ENCODE peak calls at places on chromosomes 3 and 15, in four cellular contexts. H, O, L and N are unnamed samples.

GRCh38 chr15:85730001-85730820 is 64.5 kb downstream of the KLHL25 start:
- DNase-seq in H (peak; percentile 53), O (no peak), L (peak; percentile 64), N (peak; percentile 74)

GRCh38 chr3:179450321-179450720 is 949 bp downstream of the GNB4 start:
- DNase-seq in H (no peak), O (no peak), L (peak; percentile 21), N (peak; percentile 56)

GRCh38 chr3:135929670-135930069 is 35.9 kb upstream of the PPP2R3A start:
- DNase-seq in H (no peak), O (no peak), L (no peak), N (no peak)

GRCh38 chr3:12916159-12916558 is 74.8 kb upstream of the RPL32 start:
- DNase-seq in H (no peak), O (no peak), L (no peak), N (no peak)

GRCh38 chr15:51793521-51793920 is 35.9 kb upstream of the TMOD3 start:
- DNase-seq in H (no peak), O (no peak), L (no peak), N (peak; percentile 92)

GRCh38 chr15:45030743-45031142 is 7.7 kb downstream of the SORD start:
- DNase-seq in H (no peak), O (no peak), L (no peak), N (no peak)

GRCh38 chr3:116316781-116317180 is 128.5 kb downstream of the LSAMP start:
- DNase-seq in H (no peak), O (no peak), L (no peak), N (no peak)

GRCh38 chr3:37198996-37199395 is 24.6 kb upstream of the LRRFIP2 start:
- DNase-seq in H (no peak), O (no peak), L (no peak), N (no peak)

GRCh38 chr3:195259146-195259563 is 11.8 kb downstream of the XXYLT1 start:
- DNase-seq in H (no peak), O (no peak), L (peak; percentile 60), N (peak; percentile 69)

GRCh38 chr3:77906102-77906709 is 866.3 kb downstream of the ROBO2 start:
- DNase-seq in H (no peak), O (no peak), L (no peak), N (peak; percentile 49)

GRCh38 chr3:139281512-139282196 is 62.2 kb upstream of the MRPS22 start:
- DNase-seq in H (no peak), O (no peak), L (no peak), N (no peak)

GRCh38 chr3:124530916-124531315 is 199.3 kb upstream of the UMPS start:
- DNase-seq in H (no peak), O (no peak), L (no peak), N (no peak)

GRCh38 chr3:58858126-58858525 is 191.6 kb upstream of the FAM3D start:
- DNase-seq in H (no peak), O (no peak), L (no peak), N (no peak)

GRCh38 chr3:159619341-159619885 is 369.2 kb upstream of the IL12A start:
- DNase-seq in H (no peak), O (no peak), L (no peak), N (no peak)

GRCh38 chr3:85576091-85576690 is 617.4 kb downstream of the CADM2 start:
- DNase-seq in H (peak; percentile 44), O (no peak), L (peak; percentile 72), N (peak; percentile 61)

GRCh38 chr3:184611606-184612304 is 50.2 kb downstream of the EPHB3 start:
- DNase-seq in H (no peak), O (no peak), L (no peak), N (no peak)

GRCh38 chr15:55403531-55403930 is 4.6 kb downstream of the CCPG1 start:
- DNase-seq in H (peak; percentile 44), O (no peak), L (peak; percentile 79), N (peak; percentile 61)

GRCh38 chr3:43638594-43639447 is 17.0 kb upstream of the ANO10 start:
- DNase-seq in H (no peak), O (no peak), L (peak; percentile 92), N (peak; percentile 9)

GRCh38 chr3:12400795-12401194 is 83.5 kb upstream of the TSEN2 start:
- DNase-seq in H (no peak), O (no peak), L (no peak), N (peak; percentile 69)

GRCh38 chr3:79477242-79477641 is 290.6 kb downstream of the ROBO1 start:
- DNase-seq in H (no peak), O (no peak), L (no peak), N (no peak)

GRCh38 chr15:99568548-99569352 is 3.0 kb downstream of the MEF2A start:
- DNase-seq in H (no peak), O (no peak), L (peak; percentile 24), N (peak; percentile 26)

GRCh38 chr3:187518616-187519015 is 150.4 kb downstream of the RTP4 start:
- DNase-seq in H (no peak), O (no peak), L (no peak), N (no peak)

GRCh38 chr15:58492661-58493397 is 61.0 kb downstream of the LIPC start:
- DNase-seq in H (no peak), O (no peak), L (peak; percentile 68), N (no peak)

GRCh38 chr15:61083081-61083780 is 145.9 kb downstream of the RORA start:
- DNase-seq in H (no peak), O (no peak), L (no peak), N (no peak)

GRCh38 chr3:134904796-134905646 is 110.0 kb downstream of the EPHB1 start:
- DNase-seq in H (no peak), O (peak; percentile 55), L (no peak), N (no peak)

GRCh38 chr15:62337934-62338333 is 172.8 kb upstream of the C2CD4B start:
- DNase-seq in H (no peak), O (no peak), L (no peak), N (no peak)

GRCh38 chr3:19866751-19867347 is 67.2 kb downstream of the EFHB start:
- DNase-seq in H (peak; percentile 38), O (peak; percentile 19), L (peak; percentile 75), N (peak; percentile 63)

GRCh38 chr15:40050788-40051615 is 12.0 kb upstream of the SRP14 start:
- DNase-seq in H (no peak), O (no peak), L (peak; percentile 15), N (no peak)
- TF ChIP-seq MYC in H (no peak), O (no peak), L (no peak), N (no peak)

GRCh38 chr3:47418167-47419082 is 37.6 kb downstream of the PTPN23 start:
- DNase-seq in H (no peak), O (no peak), L (no peak), N (no peak)

GRCh38 chr3:47413751-47414150 is 32.9 kb downstream of the PTPN23 start:
- DNase-seq in H (no peak), O (no peak), L (no peak), N (no peak)

GRCh38 chr3:47414161-47414564 is 33.3 kb downstream of the PTPN23 start:
- DNase-seq in H (peak; percentile 38), O (no peak), L (no peak), N (no peak)

GRCh38 chr3:47414666-47415587 is 34.1 kb downstream of the PTPN23 start:
- DNase-seq in H (no peak), O (no peak), L (no peak), N (no peak)

GRCh38 chr3:47416041-47416440 is 35.2 kb downstream of the PTPN23 start:
- DNase-seq in H (no peak), O (no peak), L (no peak), N (no peak)
- H3K9ac ChIP-seq in H (no peak overlapping the region), O (no peak overlapping the region), L (no peak overlapping the region), N (no peak overlapping the region)

GRCh38 chr3:27720899-27721716 is 1.0 kb downstream of the EOMES start:
- DNase-seq in H (no peak), O (no peak), L (no peak), N (no peak)
- TF ChIP-seq EZH2 in H (peak; percentile 85), O (no peak), L (no peak), N (peak; percentile 76)

DNA sequence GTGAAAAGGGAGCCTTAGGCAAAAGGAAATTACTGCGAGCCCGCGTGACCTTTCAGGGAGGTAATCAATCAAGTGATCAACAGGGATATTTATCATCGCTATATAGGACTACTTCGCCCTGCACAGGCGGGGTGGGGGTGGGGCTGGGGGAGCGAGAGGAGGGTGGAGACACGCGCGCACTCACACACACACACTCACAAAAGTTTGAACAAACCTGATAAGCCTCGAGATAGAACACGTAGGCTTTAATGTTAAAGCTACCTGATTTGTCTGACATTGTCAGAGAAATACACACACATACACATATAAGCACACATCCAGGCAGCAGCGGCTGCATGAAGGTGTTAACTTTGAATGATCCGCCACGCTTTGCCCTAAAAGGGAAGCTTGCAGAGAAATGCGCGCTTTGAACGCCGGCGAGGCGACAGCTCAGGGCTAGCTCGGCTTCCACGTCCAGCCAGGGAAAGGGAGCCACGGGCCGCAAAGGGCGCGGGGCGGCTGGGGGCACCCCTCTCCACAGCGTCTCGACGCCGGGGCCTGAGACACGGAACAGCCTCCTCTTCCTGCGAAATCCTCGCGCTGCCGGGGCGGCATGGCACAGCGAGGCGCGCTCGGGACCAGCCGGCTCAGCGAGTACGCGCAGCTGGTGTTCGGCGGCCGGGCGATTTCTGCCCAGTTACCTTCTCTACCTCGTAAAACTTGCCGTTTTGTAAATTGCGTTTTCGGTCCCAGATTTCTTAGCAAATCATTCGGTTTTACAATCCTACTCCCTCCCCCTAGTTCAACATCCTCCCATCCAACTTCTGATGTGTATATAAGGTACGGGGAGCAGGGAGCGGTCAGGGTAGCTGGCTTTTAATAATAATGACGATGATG is 4.8 kb upstream of the MECOM start:
- DNase-seq in H (no peak), O (no peak), L (no peak), N (peak; percentile 79)
- TF ChIP-seq MYC in H (no peak), O (no peak), L (no peak), N (peak; percentile 34)

GRCh38 chr3:66406841-66407240 is 94.0 kb downstream of the LRIG1 start:
- DNase-seq in H (no peak), O (no peak), L (no peak), N (no peak)

GRCh38 chr3:66407281-66408218 is 93.3 kb downstream of the LRIG1 start:
- DNase-seq in H (peak; percentile 48), O (no peak), L (peak; percentile 60), N (peak; percentile 72)

GRCh38 chr3:66405701-66406091 is 95.1 kb downstream of the LRIG1 start:
- DNase-seq in H (no peak), O (no peak), L (no peak), N (no peak)

GRCh38 chr3:66404903-66405700 is 95.7 kb downstream of the LRIG1 start:
- DNase-seq in H (no peak), O (no peak), L (no peak), N (no peak)

DNA sequence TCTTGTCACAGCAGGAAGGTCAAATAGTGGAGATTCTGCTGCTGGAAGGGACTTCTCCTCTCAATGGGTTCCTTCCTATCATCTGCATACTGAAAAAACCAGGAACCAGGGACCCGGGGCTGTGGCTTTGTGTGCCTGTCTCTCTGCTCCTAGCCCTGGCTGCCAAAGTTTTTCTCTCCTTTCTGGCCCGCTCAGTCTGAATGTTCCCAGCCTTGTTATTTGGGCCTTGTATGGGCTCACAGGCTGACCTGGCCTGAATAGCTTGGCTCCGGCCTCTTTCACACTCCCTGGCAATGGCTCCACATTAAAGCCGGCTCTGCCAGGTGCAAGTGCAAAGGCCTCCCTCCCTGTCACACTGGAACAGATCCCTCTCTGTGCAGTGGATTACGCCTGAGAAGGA is 94.6 kb downstream of the LRIG1 start:
- DNase-seq in H (no peak), O (no peak), L (no peak), N (no peak)
- H3K9ac ChIP-seq in H (no peak overlapping the region), O (no peak overlapping the region), L (no peak overlapping the region), N (no peak overlapping the region)

GRCh38 chr15:25862469-25863066 is 559 bp downstream of the ATP10A start:
- DNase-seq in H (no peak), O (no peak), L (no peak), N (no peak)
- TF ChIP-seq EZH2 in H (no peak), O (no peak), L (no peak), N (no peak)

GRCh38 chr3:178288074-178288473 is 248.2 kb upstream of the KCNMB2 start:
- DNase-seq in H (no peak), O (no peak), L (no peak), N (no peak)
- TF ChIP-seq MYC in H (no peak), O (no peak), L (no peak), N (no peak)